ENCODE peak calls at places on chromosome 11, in four cellular contexts. F is ascending aorta, B is Peyer's patch, G is BE2C. D is an unnamed sample.

GRCh38 chr11:117815262-117815803 is 9.2 kb downstream of the FXYD2 start:
- DNase-seq in F (no peak), B (peak; percentile 87), G (no peak), D (no peak)

GRCh38 chr11:10693509-10694071 is at the start of gene IRAG1:
- DNase-seq in F (no peak), B (no peak), G (peak; percentile 46), D (peak; percentile 18)

GRCh38 chr11:131924001-131924400 is 553.6 kb downstream of the NTM start:
- DNase-seq in F (no peak), B (no peak), G (no peak), D (no peak)

GRCh38 chr11:80595011-80595410 is 1154.2 kb upstream of the TENM4 start:
- DNase-seq in F (no peak), B (no peak), G (no peak), D (no peak)

GRCh38 chr11:9030601-9031000 is 26.8 kb upstream of the NRIP3 start:
- DNase-seq in F (no peak), B (no peak), G (no peak), D (no peak)

GRCh38 chr11:8832571-8833260 is 78.3 kb upstream of the AKIP1 start:
- DNase-seq in F (no peak), B (no peak), G (peak; percentile 41), D (no peak)

GRCh38 chr11:109641549-109641948 is 219.6 kb downstream of the C11orf87 start:
- DNase-seq in F (no peak), B (no peak), G (no peak), D (no peak)

GRCh38 chr11:131041331-131042040 is 125.2 kb upstream of the SNX19 start:
- DNase-seq in F (no peak), B (no peak), G (no peak), D (no peak)

GRCh38 chr11:102446606-102447005 is 6.0 kb downstream of the TMEM123 start:
- DNase-seq in F (no peak), B (no peak), G (no peak), D (no peak)

GRCh38 chr11:94860333-94860732 is 92.2 kb downstream of the AMOTL1 start:
- DNase-seq in F (no peak), B (no peak), G (no peak), D (no peak)

GRCh38 chr11:102757823-102758549 is 22.4 kb downstream of the MMP10 start:
- DNase-seq in F (no peak), B (no peak), G (no peak), D (no peak)

GRCh38 chr11:105000797-105001196 is 22.2 kb downstream of the CASP5 start:
- DNase-seq in F (no peak), B (peak; percentile 80), G (no peak), D (no peak)

GRCh38 chr11:111378185-111378772 is 796 bp downstream of the POU2AF1 start:
- DNase-seq in F (no peak), B (no peak), G (no peak), D (no peak)

GRCh38 chr11:128759597-128759996 is 65.7 kb downstream of the FLI1 start:
- DNase-seq in F (no peak), B (no peak), G (no peak), D (no peak)

GRCh38 chr11:96215094-96215782 is 127.8 kb downstream of the MAML2 start:
- DNase-seq in F (no peak), B (peak; percentile 89), G (no peak), D (no peak)

GRCh38 chr11:68974421-68975194 is 6.2 kb downstream of the MRGPRD start:
- DNase-seq in F (no peak), B (peak; percentile 37), G (peak; percentile 72), D (peak; percentile 50)

GRCh38 chr11:134418119-134418840 is 6.2 kb upstream of the B3GAT1 start:
- DNase-seq in F (no peak), B (no peak), G (peak; percentile 40), D (no peak)

GRCh38 chr11:77396305-77396704 is 77.6 kb downstream of the PAK1 start:
- DNase-seq in F (no peak), B (no peak), G (no peak), D (no peak)

GRCh38 chr11:77593883-77594282 is 4.1 kb downstream of the AQP11 start:
- DNase-seq in F (no peak), B (no peak), G (no peak), D (no peak)

GRCh38 chr11:30348035-30348434 is 25.1 kb downstream of the ARL14EP start:
- DNase-seq in F (no peak), B (no peak), G (no peak), D (no peak)
- H3K4me3 ChIP-seq in F (no peak overlapping the region), B (no peak overlapping the region), G (no peak overlapping the region), D (no peak overlapping the region)

GRCh38 chr11:20388096-20389055 is 860 bp downstream of the PRMT3 start:
- DNase-seq in F (no peak), B (no peak), G (no peak), D (no peak)
- H3K4me3 ChIP-seq in F (peak overlapping the region; percentile 88), B (peak overlapping the region; percentile 99), G (peak overlapping the region; percentile 76), D (peak overlapping the region; percentile 99)

GRCh38 chr11:60344146-60344545 is 17.1 kb downstream of the MS4A6E start:
- DNase-seq in F (no peak), B (no peak), G (no peak), D (no peak)

GRCh38 chr11:60348116-60348515 is 21.1 kb downstream of the MS4A6E start:
- DNase-seq in F (no peak), B (no peak), G (no peak), D (no peak)

GRCh38 chr11:60349990-60350389 is 22.9 kb downstream of the MS4A6E start:
- DNase-seq in F (no peak), B (no peak), G (no peak), D (no peak)

GRCh38 chr11:60345489-60345888 is 18.4 kb downstream of the MS4A6E start:
- DNase-seq in F (no peak), B (peak; percentile 67), G (peak; percentile 9), D (no peak)

GRCh38 chr11:60347084-60347797 is 20.2 kb downstream of the MS4A6E start:
- DNase-seq in F (no peak), B (no peak), G (no peak), D (no peak)
- H3K4me3 ChIP-seq in F (no peak overlapping the region), B (no peak overlapping the region), G (no peak overlapping the region), D (no peak overlapping the region)

DNA sequence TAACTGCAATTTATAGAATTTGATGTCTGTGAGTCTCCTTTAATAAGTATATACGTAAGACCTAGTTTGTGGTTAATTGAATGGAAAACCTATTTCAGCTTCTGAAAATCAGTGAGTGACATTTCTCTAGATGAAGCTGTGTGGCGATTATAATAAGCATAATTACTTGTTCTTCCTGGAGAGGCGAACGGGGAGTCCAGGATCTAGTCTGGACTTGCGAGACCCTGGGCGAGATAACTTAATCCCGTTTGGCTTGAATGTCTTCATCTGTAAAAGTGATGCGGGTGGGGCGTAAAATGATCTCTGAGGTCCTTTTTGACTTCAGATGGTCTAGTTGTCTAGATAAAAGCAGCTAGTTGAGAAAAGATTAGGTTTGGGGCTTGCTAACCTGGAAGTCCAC is 1.1 kb downstream of the PRRG4 start:
- DNase-seq in F (no peak), B (no peak), G (no peak), D (no peak)
- H3K4me3 ChIP-seq in F (no peak overlapping the region), B (peak overlapping the region; percentile 65), G (no peak overlapping the region), D (no peak overlapping the region)

GRCh38 chr11:65476632-65477270 is 22.1 kb upstream of the MALAT1 start:
- DNase-seq in F (no peak), B (peak; percentile 87), G (no peak), D (no peak)

GRCh38 chr11:65478411-65479183 is 20.2 kb upstream of the MALAT1 start:
- DNase-seq in F (no peak), B (peak; percentile 66), G (no peak), D (no peak)

GRCh38 chr11:65482306-65482850 is 16.5 kb upstream of the MALAT1 start:
- DNase-seq in F (no peak), B (no peak), G (no peak), D (no peak)

GRCh38 chr11:65477271-65478029 is 21.4 kb upstream of the MALAT1 start:
- DNase-seq in F (peak; percentile 88), B (peak; percentile 98), G (peak; percentile 92), D (peak; percentile 99)

GRCh38 chr11:65479184-65480145 is 19.4 kb upstream of the MALAT1 start:
- DNase-seq in F (no peak), B (peak; percentile 68), G (peak; percentile 60), D (no peak)
- H3K4me3 ChIP-seq in F (peak overlapping the region; percentile 76), B (peak overlapping the region; percentile 68), G (peak overlapping the region; percentile 29), D (no peak overlapping the region)

GRCh38 chr11:71250512-71251158 is 1.7 kb downstream of the SHANK2 start:
- DNase-seq in F (no peak), B (peak; percentile 34), G (no peak), D (no peak)
- H3K4me3 ChIP-seq in F (peak overlapping the region; percentile 63), B (peak overlapping the region; percentile 64), G (no peak overlapping the region), D (peak overlapping the region; percentile 1)

GRCh38 chr11:70138403-70138802 is 60.3 kb downstream of the ANO1 start:
- DNase-seq in F (no peak), B (no peak), G (no peak), D (no peak)
- H3K4me3 ChIP-seq in F (no peak overlapping the region), B (no peak overlapping the region), G (no peak overlapping the region), D (no peak overlapping the region)

DNA sequence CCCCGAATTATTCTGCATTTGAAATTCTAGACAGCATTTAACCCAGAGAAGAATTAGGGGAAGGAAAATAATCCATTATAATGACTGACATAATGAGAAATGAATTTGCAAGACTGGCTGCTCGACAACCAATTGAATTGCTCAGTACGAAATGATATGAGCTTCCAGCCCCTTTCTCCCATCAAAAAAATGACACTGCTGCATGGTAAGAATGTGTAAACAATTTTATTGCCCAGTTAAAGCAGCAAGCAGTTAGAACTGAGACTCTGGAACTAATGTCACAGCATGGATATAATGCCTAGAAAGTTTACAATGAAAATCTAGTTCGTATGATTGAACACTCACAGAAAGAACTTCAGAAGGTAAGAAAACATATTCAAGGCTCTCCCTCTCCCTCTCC is 24.7 kb upstream of the PCF11 start:
- DNase-seq in F (no peak), B (no peak), G (no peak), D (no peak)
- H3K4me3 ChIP-seq in F (no peak overlapping the region), B (no peak overlapping the region), G (no peak overlapping the region), D (no peak overlapping the region)

GRCh38 chr11:44579172-44579804 is 13.8 kb downstream of the CD82 start:
- DNase-seq in F (no peak), B (no peak), G (no peak), D (no peak)
- H3K4me3 ChIP-seq in F (no peak overlapping the region), B (no peak overlapping the region), G (no peak overlapping the region), D (no peak overlapping the region)

GRCh38 chr11:93850585-93851018 is at the start of gene VSTM5:
- DNase-seq in F (no peak), B (no peak), G (no peak), D (no peak)
- H3K4me3 ChIP-seq in F (peak within 1 kb of the TSS; percentile 81), B (peak within 1 kb of the TSS; percentile 63), G (peak within 1 kb of the TSS; percentile 62), D (peak within 1 kb of the TSS; percentile 21)